ENCODE peak calls at places on chromosome 1, in four cellular contexts. One of them, this sample, is unnamed.

GRCh38 chr1:173669491-173669941 is at the start of gene ANKRD45:
- DNase-seq in cerebellar cortex: no peak
- DNase-seq in T-helper 2 cell: no peak
- DNase-seq in HTR-8/SVneo: peak
- DNase-seq in this sample: no peak

GRCh38 chr1:87334351-87335174 is 5.9 kb downstream of the LMO4 start:
- DNase-seq in cerebellar cortex: peak
- DNase-seq in T-helper 2 cell: no peak
- DNase-seq in HTR-8/SVneo: no peak
- DNase-seq in this sample: peak

GRCh38 chr1:94970783-94971182 is 43.9 kb upstream of the CNN3 start:
- DNase-seq in cerebellar cortex: no peak
- DNase-seq in T-helper 2 cell: no peak
- DNase-seq in HTR-8/SVneo: peak
- DNase-seq in this sample: no peak

GRCh38 chr1:172398193-172398592 is 22.3 kb upstream of the C1orf105 start:
- DNase-seq in cerebellar cortex: no peak
- DNase-seq in T-helper 2 cell: no peak
- DNase-seq in HTR-8/SVneo: no peak
- DNase-seq in this sample: no peak

GRCh38 chr1:54955359-54955758 is 25.1 kb upstream of the TMEM61 start:
- DNase-seq in cerebellar cortex: no peak
- DNase-seq in T-helper 2 cell: no peak
- DNase-seq in HTR-8/SVneo: no peak
- DNase-seq in this sample: no peak

GRCh38 chr1:78843111-78843908 is 163.2 kb downstream of the ADGRL4 start:
- DNase-seq in cerebellar cortex: no peak
- DNase-seq in T-helper 2 cell: no peak
- DNase-seq in HTR-8/SVneo: no peak
- DNase-seq in this sample: no peak

GRCh38 chr1:99827970-99828369 is 22.2 kb upstream of the AGL start:
- DNase-seq in cerebellar cortex: no peak
- DNase-seq in T-helper 2 cell: no peak
- DNase-seq in HTR-8/SVneo: no peak
- DNase-seq in this sample: no peak

GRCh38 chr1:50251592-50252165 is 143.0 kb downstream of the ELAVL4 start:
- DNase-seq in cerebellar cortex: peak
- DNase-seq in T-helper 2 cell: no peak
- DNase-seq in HTR-8/SVneo: no peak
- DNase-seq in this sample: peak

GRCh38 chr1:228408869-228409805 is 2.5 kb upstream of the TRIM11 start:
- DNase-seq in cerebellar cortex: no peak
- DNase-seq in T-helper 2 cell: no peak
- DNase-seq in HTR-8/SVneo: no peak
- DNase-seq in this sample: no peak

GRCh38 chr1:172359531-172359991 is 60.9 kb upstream of the C1orf105 start:
- DNase-seq in cerebellar cortex: peak
- DNase-seq in T-helper 2 cell: no peak
- DNase-seq in HTR-8/SVneo: no peak
- DNase-seq in this sample: no peak

GRCh38 chr1:2412773-2413494 is 570 bp upstream of the PEX10 start:
- DNase-seq in cerebellar cortex: no peak
- DNase-seq in T-helper 2 cell: no peak
- DNase-seq in HTR-8/SVneo: no peak
- DNase-seq in this sample: no peak

GRCh38 chr1:96968582-96969378 is 247.2 kb downstream of the PTBP2 start:
- DNase-seq in cerebellar cortex: no peak
- DNase-seq in T-helper 2 cell: no peak
- DNase-seq in HTR-8/SVneo: no peak
- DNase-seq in this sample: no peak

GRCh38 chr1:158972841-158973240 is 36.9 kb upstream of the IFI16 start:
- DNase-seq in cerebellar cortex: no peak
- DNase-seq in T-helper 2 cell: no peak
- DNase-seq in HTR-8/SVneo: no peak
- DNase-seq in this sample: no peak

GRCh38 chr1:89995595-89996397 is 886 bp downstream of the ZNF326 start:
- DNase-seq in cerebellar cortex: peak
- DNase-seq in T-helper 2 cell: no peak
- DNase-seq in HTR-8/SVneo: no peak
- DNase-seq in this sample: no peak

GRCh38 chr1:52674497-52675384 is 23.4 kb downstream of the COA7 start:
- DNase-seq in cerebellar cortex: no peak
- DNase-seq in T-helper 2 cell: no peak
- DNase-seq in HTR-8/SVneo: no peak
- DNase-seq in this sample: no peak

GRCh38 chr1:1433804-1434130 is 1.7 kb upstream of the VWA1 start:
- DNase-seq in cerebellar cortex: no peak
- DNase-seq in T-helper 2 cell: no peak
- DNase-seq in HTR-8/SVneo: no peak
- DNase-seq in this sample: no peak

GRCh38 chr1:114549137-114549536 is 32.3 kb downstream of the BCAS2 start:
- DNase-seq in cerebellar cortex: no peak
- DNase-seq in T-helper 2 cell: no peak
- DNase-seq in HTR-8/SVneo: no peak
- DNase-seq in this sample: no peak

GRCh38 chr1:34884961-34885360 is 25.4 kb upstream of the SMIM12 start:
- DNase-seq in cerebellar cortex: peak
- DNase-seq in T-helper 2 cell: no peak
- DNase-seq in HTR-8/SVneo: no peak
- DNase-seq in this sample: peak

GRCh38 chr1:21783679-21784603 is 992 bp upstream of the USP48 start:
- DNase-seq in cerebellar cortex: no peak
- DNase-seq in T-helper 2 cell: no peak
- DNase-seq in HTR-8/SVneo: no peak
- DNase-seq in this sample: no peak

GRCh38 chr1:95043141-95043980 is 29.4 kb downstream of the ALG14 start:
- DNase-seq in cerebellar cortex: peak
- DNase-seq in T-helper 2 cell: peak
- DNase-seq in HTR-8/SVneo: peak
- DNase-seq in this sample: peak

This sample was measured in NCI-H748 treated with DMSO at 0.1 percent for 48 hours.